ENCODE peak calls at places on chromosome 11, in six cellular contexts. One of them, this sample, is unnamed.

GRCh38 chr11:124644426-124645280 is 22.0 kb downstream of the TBRG1 start:
- DNase-seq in upper lobe of left lung: no peak
- DNase-seq in A549: peak
- DNase-seq in ovary: peak
- DNase-seq in SK-N-SH: peak
- DNase-seq in tibial nerve: peak
- DNase-seq in this sample: peak

GRCh38 chr11:72684236-72684912 is 10.2 kb upstream of the PDE2A start:
- DNase-seq in A549: peak
- DNase-seq in tibial nerve: peak
- DNase-seq in upper lobe of left lung: peak
- DNase-seq in ovary: no peak
- DNase-seq in SK-N-SH: peak
- DNase-seq in this sample: peak

GRCh38 chr11:13278620-13279486 is 1.3 kb downstream of the BMAL1 start:
- DNase-seq in upper lobe of left lung: peak
- DNase-seq in SK-N-SH: peak
- DNase-seq in ovary: peak
- DNase-seq in A549: peak
- DNase-seq in tibial nerve: no peak
- DNase-seq in this sample: no peak

GRCh38 chr11:120518356-120518755 is 6.8 kb downstream of the GRIK4 start:
- DNase-seq in tibial nerve: no peak
- DNase-seq in upper lobe of left lung: no peak
- DNase-seq in SK-N-SH: no peak
- DNase-seq in A549: no peak
- DNase-seq in ovary: peak
- DNase-seq in this sample: peak

GRCh38 chr11:693887-694562 is 997 bp downstream of the DEAF1 start:
- DNase-seq in SK-N-SH: no peak
- DNase-seq in tibial nerve: no peak
- DNase-seq in A549: no peak
- DNase-seq in ovary: peak
- DNase-seq in upper lobe of left lung: no peak
- DNase-seq in this sample: peak

GRCh38 chr11:117621226-117621625 is 175.8 kb downstream of the DSCAML1 start:
- DNase-seq in tibial nerve: no peak
- DNase-seq in A549: no peak
- DNase-seq in ovary: no peak
- DNase-seq in SK-N-SH: no peak
- DNase-seq in upper lobe of left lung: no peak
- DNase-seq in this sample: no peak

GRCh38 chr11:5922749-5923426 is 19.2 kb upstream of the OR56A3 start:
- DNase-seq in SK-N-SH: no peak
- DNase-seq in ovary: no peak
- DNase-seq in A549: no peak
- DNase-seq in upper lobe of left lung: no peak
- DNase-seq in tibial nerve: no peak
- DNase-seq in this sample: no peak

GRCh38 chr11:68692115-68692514 is 7.8 kb downstream of the GAL start:
- DNase-seq in A549: no peak
- DNase-seq in SK-N-SH: no peak
- DNase-seq in ovary: no peak
- DNase-seq in upper lobe of left lung: no peak
- DNase-seq in tibial nerve: no peak
- DNase-seq in this sample: peak

GRCh38 chr11:6629892-6630631 is 10.8 kb upstream of the TPP1 start:
- DNase-seq in tibial nerve: no peak
- DNase-seq in SK-N-SH: no peak
- DNase-seq in upper lobe of left lung: peak
- DNase-seq in A549: no peak
- DNase-seq in ovary: no peak
- DNase-seq in this sample: no peak

GRCh38 chr11:63951779-63952536 is 13.2 kb downstream of the NAA40 start:
- DNase-seq in ovary: no peak
- DNase-seq in tibial nerve: no peak
- DNase-seq in upper lobe of left lung: no peak
- DNase-seq in A549: no peak
- DNase-seq in SK-N-SH: no peak
- DNase-seq in this sample: no peak

GRCh38 chr11:65216830-65217229 is 35.1 kb downstream of the CAPN1 start:
- DNase-seq in SK-N-SH: no peak
- DNase-seq in upper lobe of left lung: no peak
- DNase-seq in A549: no peak
- DNase-seq in tibial nerve: no peak
- DNase-seq in ovary: no peak
- DNase-seq in this sample: no peak

GRCh38 chr11:70895061-70895670 is 357.2 kb downstream of the SHANK2 start:
- DNase-seq in SK-N-SH: no peak
- DNase-seq in A549: no peak
- DNase-seq in tibial nerve: no peak
- DNase-seq in ovary: no peak
- DNase-seq in upper lobe of left lung: no peak
- DNase-seq in this sample: no peak

GRCh38 chr11:105401269-105401809 is 208.5 kb upstream of the GRIA4 start:
- DNase-seq in A549: no peak
- DNase-seq in SK-N-SH: peak
- DNase-seq in ovary: no peak
- DNase-seq in tibial nerve: no peak
- DNase-seq in upper lobe of left lung: no peak
- DNase-seq in this sample: no peak

GRCh38 chr11:134911514-134912180 is 499.6 kb upstream of the B3GAT1 start:
- DNase-seq in upper lobe of left lung: no peak
- DNase-seq in ovary: no peak
- DNase-seq in tibial nerve: no peak
- DNase-seq in A549: no peak
- DNase-seq in SK-N-SH: peak
- DNase-seq in this sample: no peak

GRCh38 chr11:93512073-93512475 is 31.1 kb downstream of the SMCO4 start:
- DNase-seq in A549: no peak
- DNase-seq in SK-N-SH: no peak
- DNase-seq in ovary: no peak
- DNase-seq in upper lobe of left lung: no peak
- DNase-seq in tibial nerve: no peak
- DNase-seq in this sample: no peak

GRCh38 chr11:75035911-75036536 is 47.3 kb downstream of the NEU3 start:
- DNase-seq in A549: no peak
- DNase-seq in ovary: no peak
- DNase-seq in tibial nerve: no peak
- DNase-seq in SK-N-SH: no peak
- DNase-seq in upper lobe of left lung: no peak
- DNase-seq in this sample: no peak

GRCh38 chr11:31422703-31423102 is 53.0 kb downstream of the DNAJC24 start:
- DNase-seq in tibial nerve: no peak
- DNase-seq in ovary: no peak
- DNase-seq in upper lobe of left lung: no peak
- DNase-seq in A549: no peak
- DNase-seq in SK-N-SH: no peak
- DNase-seq in this sample: no peak

GRCh38 chr11:46127150-46127638 is 5.9 kb upstream of the PHF21A start:
- DNase-seq in upper lobe of left lung: no peak
- DNase-seq in ovary: no peak
- DNase-seq in SK-N-SH: peak
- DNase-seq in tibial nerve: no peak
- DNase-seq in A549: peak
- DNase-seq in this sample: no peak

GRCh38 chr11:58796333-58797049 is 48.0 kb downstream of the GLYATL2 start:
- DNase-seq in SK-N-SH: no peak
- DNase-seq in tibial nerve: no peak
- DNase-seq in ovary: no peak
- DNase-seq in upper lobe of left lung: no peak
- DNase-seq in A549: no peak
- DNase-seq in this sample: no peak

GRCh38 chr11:19929655-19930054 is 217.0 kb downstream of the NAV2 start:
- DNase-seq in ovary: no peak
- DNase-seq in A549: no peak
- DNase-seq in SK-N-SH: no peak
- DNase-seq in upper lobe of left lung: no peak
- DNase-seq in tibial nerve: no peak
- DNase-seq in this sample: no peak

GRCh38 chr11:47514825-47515647 is 37.9 kb downstream of the CELF1 start:
- DNase-seq in upper lobe of left lung: no peak
- DNase-seq in tibial nerve: no peak
- DNase-seq in ovary: no peak
- DNase-seq in SK-N-SH: no peak
- DNase-seq in A549: no peak
- DNase-seq in this sample: no peak

GRCh38 chr11:1852885-1853284 is at the start of gene LSP1:
- DNase-seq in tibial nerve: no peak
- DNase-seq in ovary: no peak
- DNase-seq in upper lobe of left lung: peak
- DNase-seq in A549: no peak
- DNase-seq in SK-N-SH: no peak
- DNase-seq in this sample: no peak

GRCh38 chr11:66328036-66328306 is 8.3 kb downstream of the RIN1 start:
- DNase-seq in upper lobe of left lung: peak
- DNase-seq in A549: no peak
- DNase-seq in tibial nerve: no peak
- DNase-seq in SK-N-SH: no peak
- DNase-seq in ovary: no peak
- DNase-seq in this sample: no peak

GRCh38 chr11:104625246-104625645 is 273.0 kb downstream of the CASP12 start:
- DNase-seq in tibial nerve: no peak
- DNase-seq in A549: no peak
- DNase-seq in upper lobe of left lung: no peak
- DNase-seq in ovary: no peak
- DNase-seq in SK-N-SH: no peak
- DNase-seq in this sample: no peak

GRCh38 chr11:102599642-102600261 is 25.4 kb downstream of the MMP20 start:
- DNase-seq in upper lobe of left lung: no peak
- DNase-seq in ovary: no peak
- DNase-seq in A549: peak
- DNase-seq in tibial nerve: no peak
- DNase-seq in SK-N-SH: no peak
- DNase-seq in this sample: no peak
- TF ChIP-seq EP300 in upper lobe of left lung: no peak
- TF ChIP-seq EP300 in ovary: no peak
- TF ChIP-seq EP300 in A549: peak
- TF ChIP-seq EP300 in tibial nerve: no peak
- TF ChIP-seq EP300 in SK-N-SH: peak
- TF ChIP-seq EP300 in this sample: no peak

GRCh38 chr11:60345489-60345888 is 18.4 kb downstream of the MS4A6E start:
- DNase-seq in SK-N-SH: no peak
- DNase-seq in tibial nerve: peak
- DNase-seq in ovary: no peak
- DNase-seq in upper lobe of left lung: no peak
- DNase-seq in A549: no peak
- DNase-seq in this sample: no peak
- TF ChIP-seq CTCF in SK-N-SH: peak
- TF ChIP-seq CTCF in tibial nerve: no peak
- TF ChIP-seq CTCF in ovary: no peak
- TF ChIP-seq CTCF in upper lobe of left lung: peak
- TF ChIP-seq CTCF in A549: no peak
- TF ChIP-seq CTCF in this sample: no peak

GRCh38 chr11:8777907-8778767 is 95.5 kb downstream of the RPL27A start:
- DNase-seq in upper lobe of left lung: peak
- DNase-seq in SK-N-SH: no peak
- DNase-seq in ovary: peak
- DNase-seq in A549: no peak
- DNase-seq in tibial nerve: no peak
- DNase-seq in this sample: peak
- TF ChIP-seq EP300 in upper lobe of left lung: no peak
- TF ChIP-seq EP300 in SK-N-SH: no peak
- TF ChIP-seq EP300 in ovary: no peak
- TF ChIP-seq EP300 in A549: no peak
- TF ChIP-seq EP300 in tibial nerve: no peak
- TF ChIP-seq EP300 in this sample: no peak

GRCh38 chr11:8087185-8087584 is 6.2 kb downstream of the TUB start:
- DNase-seq in A549: no peak
- DNase-seq in tibial nerve: no peak
- DNase-seq in SK-N-SH: no peak
- DNase-seq in upper lobe of left lung: no peak
- DNase-seq in ovary: no peak
- DNase-seq in this sample: no peak
- TF ChIP-seq CTCF in A549: peak
- TF ChIP-seq CTCF in tibial nerve: no peak
- TF ChIP-seq CTCF in SK-N-SH: peak
- TF ChIP-seq CTCF in upper lobe of left lung: no peak
- TF ChIP-seq CTCF in ovary: no peak
- TF ChIP-seq CTCF in this sample: no peak

This sample was measured in sigmoid colon.